ENCODE peak calls at places on chromosome 6, in seven cellular contexts. F is frontal cortex; Q is bronchial epithelial cell; X is activated CD8-positive, alpha-beta memory T cell treated with anti-CD3 and anti-CD28 coated beads for 1 hour; H is SHP77 treated with DMSO at 0.1 percent for 48 hours; R is LoVo; Y is HT1080. M is an unnamed sample.

GRCh38 chr6:6927437-6928361 is 180.1 kb upstream of the RREB1 start:
- DNase-seq in H (no peak), Y (no peak), Q (no peak), X (no peak), F (no peak), R (no peak), M (no peak)

GRCh38 chr6:4632411-4632810 is 143.8 kb upstream of the CDYL start:
- DNase-seq in H (no peak), X (no peak), R (no peak), Y (no peak), Q (no peak), F (no peak), M (no peak)

GRCh38 chr6:169807219-169807618 is 55.8 kb downstream of the ERMARD start:
- DNase-seq in R (no peak), Y (no peak), F (no peak), H (no peak), X (no peak), Q (no peak), M (no peak)

GRCh38 chr6:12490376-12490903 is 200.3 kb downstream of the EDN1 start:
- DNase-seq in F (no peak), Q (no peak), R (no peak), Y (peak), X (no peak), H (no peak), M (no peak)

GRCh38 chr6:63403725-63404124 is 83.9 kb upstream of the LGSN start:
- DNase-seq in F (no peak), X (no peak), H (no peak), Y (no peak), R (no peak), Q (peak), M (no peak)

GRCh38 chr6:170424634-170425126 is 118.1 kb downstream of the FAM120B start:
- DNase-seq in Q (no peak), X (no peak), H (no peak), R (no peak), Y (no peak), F (no peak), M (no peak)

GRCh38 chr6:140380371-140381218 is 1006.1 kb upstream of the CITED2 start:
- DNase-seq in Y (no peak), Q (peak), F (no peak), R (no peak), H (no peak), X (no peak), M (no peak)

GRCh38 chr6:6676910-6677441 is 88.5 kb downstream of the LY86 start:
- DNase-seq in Q (peak), R (peak), Y (peak), H (peak), F (peak), X (peak), M (no peak)

GRCh38 chr6:100998111-100998510 is 117.0 kb upstream of the ASCC3 start:
- DNase-seq in H (no peak), R (no peak), Y (peak), X (no peak), Q (peak), F (no peak), M (no peak)

GRCh38 chr6:14824835-14825223 is 421.0 kb upstream of the JARID2 start:
- DNase-seq in R (no peak), H (no peak), X (no peak), Y (no peak), F (no peak), Q (no peak), M (no peak)

GRCh38 chr6:111248789-111249188 is 161.5 kb downstream of the SLC16A10 start:
- DNase-seq in Q (no peak), F (no peak), R (no peak), Y (no peak), X (no peak), H (no peak), M (no peak)

GRCh38 chr6:42148058-42148457 is 5.6 kb upstream of the C6orf132 start:
- DNase-seq in X (no peak), R (no peak), H (no peak), F (no peak), Q (peak), Y (no peak), M (no peak)

GRCh38 chr6:154012852-154013251 is 26.2 kb upstream of the OPRM1 start:
- DNase-seq in Y (peak), F (no peak), Q (peak), H (no peak), R (no peak), X (no peak), M (no peak)

GRCh38 chr6:125142614-125143013 is 11.0 kb upstream of the TPD52L1 start:
- DNase-seq in H (no peak), R (no peak), Y (no peak), X (no peak), Q (no peak), F (no peak), M (no peak)

GRCh38 chr6:154466971-154467679 is 43.4 kb downstream of the CNKSR3 start:
- DNase-seq in Y (no peak), X (no peak), R (no peak), F (no peak), Q (no peak), H (no peak), M (no peak)

GRCh38 chr6:138600726-138601125 is 101.4 kb upstream of the NHSL1 start:
- DNase-seq in Y (peak), R (no peak), X (no peak), F (no peak), Q (peak), H (no peak), M (peak)

GRCh38 chr6:113281014-113281810 is 575.9 kb upstream of the MARCKS start:
- DNase-seq in Y (no peak), Q (no peak), R (no peak), F (no peak), X (no peak), H (no peak), M (no peak)

GRCh38 chr6:26553739-26554668 is 15.8 kb downstream of the HMGN4 start:
- DNase-seq in H (peak), F (peak), X (peak), Q (peak), R (peak), Y (peak), M (peak)

GRCh38 chr6:43089467-43089866 is 13.4 kb downstream of the PTK7 start:
- DNase-seq in Y (no peak), X (no peak), Q (no peak), H (no peak), R (no peak), F (no peak), M (no peak)

GRCh38 chr6:35051393-35051792 is 89.7 kb downstream of the TCP11 start:
- DNase-seq in R (no peak), Q (no peak), H (no peak), Y (no peak), X (no peak), F (no peak), M (no peak)

GRCh38 chr6:87066449-87067288 is 28.2 kb downstream of the CGA start:
- DNase-seq in X (no peak), Y (peak), Q (peak), H (peak), F (peak), R (peak), M (peak)

GRCh38 chr6:36851149-36851614 is 11.9 kb upstream of the CPNE5 start:
- DNase-seq in H (no peak), Y (peak), R (peak), Q (peak), X (no peak), F (peak), M (peak)

GRCh38 chr6:170062209-170062903 is 228.5 kb downstream of the DLL1 start:
- DNase-seq in Y (no peak), X (no peak), Q (no peak), H (no peak), R (no peak), F (no peak), M (no peak)

GRCh38 chr6:112879920-112880413 is 532.8 kb downstream of the RFPL4B start:
- DNase-seq in Q (no peak), H (no peak), F (no peak), X (no peak), R (no peak), Y (no peak), M (no peak)

GRCh38 chr6:63510353-63510686 is 62.0 kb upstream of the LOC128125822 start:
- DNase-seq in X (no peak), H (no peak), Y (no peak), Q (no peak), F (no peak), R (no peak), M (no peak)